ENCODE peak calls at places on chromosomes 16 and 17, in nine cellular contexts. N, R, Z, Q, A, D, B, G and T are unnamed samples.

GRCh38 chr17:41067281-41067680 is 1.6 kb upstream of the KRTAP2-4 start:
- DNase-seq in D (no peak), Q (no peak), R (no peak), A (no peak), Z (no peak), B (peak; percentile 73), G (no peak), N (no peak), T (no peak)

GRCh38 chr17:75087558-75088453 is at the start of gene SLC16A5:
- DNase-seq in Z (peak; percentile 95), A (no peak), B (peak; percentile 55), N (peak; percentile 94), R (peak; percentile 85), Q (peak; percentile 65), G (peak; percentile 70), D (peak; percentile 27), T (peak; percentile 37)

GRCh38 chr17:6643460-6644125 is 2.7 kb downstream of the TXNDC17 start:
- DNase-seq in N (no peak), R (no peak), D (no peak), Z (no peak), A (no peak), B (peak; percentile 66), G (no peak), Q (no peak), T (no peak)

GRCh38 chr17:81094224-81094743 is 59.3 kb downstream of the BAIAP2 start:
- DNase-seq in Z (no peak), N (no peak), A (no peak), R (no peak), Q (no peak), B (no peak), G (no peak), D (no peak), T (no peak)

GRCh38 chr16:84647830-84648594 is at the start of gene KLHL36:
- DNase-seq in A (peak; percentile 72), G (peak; percentile 61), D (no peak), N (peak; percentile 85), B (no peak), Q (peak; percentile 52), Z (peak; percentile 46), R (peak; percentile 66), T (peak; percentile 73)

GRCh38 chr17:78884148-78884870 is 18.7 kb downstream of the CEP295NL start:
- DNase-seq in Q (no peak), G (no peak), N (no peak), A (no peak), D (no peak), R (no peak), B (no peak), Z (no peak), T (no peak)

GRCh38 chr16:17205279-17206139 is 265.3 kb downstream of the XYLT1 start:
- DNase-seq in Q (peak; percentile 25), N (no peak), B (peak; percentile 87), D (no peak), R (peak; percentile 29), Z (no peak), G (no peak), A (no peak), T (no peak)

GRCh38 chr16:13307255-13307654 is 405.9 kb downstream of the SHISA9 start:
- DNase-seq in D (no peak), G (no peak), Z (no peak), N (no peak), R (no peak), B (no peak), A (no peak), Q (no peak), T (no peak)

GRCh38 chr16:21283521-21284289 is 5.6 kb upstream of the CRYM start:
- DNase-seq in Z (peak; percentile 65), A (no peak), N (peak; percentile 81), R (peak; percentile 30), G (peak; percentile 42), D (no peak), B (peak; percentile 25), Q (no peak), T (peak; percentile 67)

GRCh38 chr17:11644265-11645212 is 46.3 kb downstream of the DNAH9 start:
- DNase-seq in R (peak; percentile 72), Q (peak; percentile 79), Z (peak; percentile 82), D (no peak), G (no peak), A (peak; percentile 26), B (peak; percentile 36), N (no peak), T (peak; percentile 80)

GRCh38 chr17:17321356-17322025 is 18.3 kb downstream of the NT5M start:
- DNase-seq in D (no peak), B (no peak), Q (no peak), R (peak; percentile 11), N (no peak), Z (no peak), G (no peak), A (no peak), T (no peak)

GRCh38 chr17:68231536-68231935 is 16.3 kb upstream of the AMZ2 start:
- DNase-seq in A (no peak), N (no peak), G (no peak), B (no peak), Q (no peak), R (no peak), Z (no peak), D (no peak), T (no peak)

GRCh38 chr17:75289832-75290337 is 652 bp upstream of the SLC25A19 start:
- DNase-seq in R (peak; percentile 67), G (peak; percentile 78), A (no peak), B (peak; percentile 60), D (no peak), Q (peak; percentile 52), N (no peak), Z (peak; percentile 70), T (peak; percentile 80)

GRCh38 chr16:51061355-51061754 is 89.7 kb downstream of the SALL1 start:
- DNase-seq in B (no peak), A (no peak), D (no peak), Z (no peak), R (no peak), G (no peak), Q (no peak), N (no peak), T (no peak)

GRCh38 chr16:81755915-81756644 is 23.0 kb upstream of the PLCG2 start:
- DNase-seq in B (no peak), N (no peak), D (no peak), G (no peak), Z (no peak), R (no peak), Q (no peak), A (no peak), T (peak; percentile 30)

GRCh38 chr16:64589836-64590235 is 532.0 kb downstream of the CDH11 start:
- DNase-seq in N (no peak), B (peak; percentile 69), R (no peak), G (no peak), A (no peak), Q (no peak), Z (no peak), D (no peak), T (no peak)

GRCh38 chr17:74186498-74186897 is 17.0 kb upstream of the RPL38 start:
- DNase-seq in A (no peak), G (no peak), R (no peak), D (no peak), B (no peak), Q (no peak), Z (no peak), N (no peak), T (no peak)

GRCh38 chr16:15897834-15898254 is 9.4 kb upstream of the CEP20 start:
- DNase-seq in A (no peak), Z (no peak), Q (no peak), D (no peak), G (no peak), R (no peak), B (peak; percentile 79), N (no peak), T (no peak)

GRCh38 chr17:4535667-4536258 is 19.4 kb downstream of the MYBBP1A start:
- DNase-seq in R (no peak), G (no peak), A (no peak), N (no peak), B (no peak), D (no peak), Q (no peak), Z (no peak), T (no peak)

DNA sequence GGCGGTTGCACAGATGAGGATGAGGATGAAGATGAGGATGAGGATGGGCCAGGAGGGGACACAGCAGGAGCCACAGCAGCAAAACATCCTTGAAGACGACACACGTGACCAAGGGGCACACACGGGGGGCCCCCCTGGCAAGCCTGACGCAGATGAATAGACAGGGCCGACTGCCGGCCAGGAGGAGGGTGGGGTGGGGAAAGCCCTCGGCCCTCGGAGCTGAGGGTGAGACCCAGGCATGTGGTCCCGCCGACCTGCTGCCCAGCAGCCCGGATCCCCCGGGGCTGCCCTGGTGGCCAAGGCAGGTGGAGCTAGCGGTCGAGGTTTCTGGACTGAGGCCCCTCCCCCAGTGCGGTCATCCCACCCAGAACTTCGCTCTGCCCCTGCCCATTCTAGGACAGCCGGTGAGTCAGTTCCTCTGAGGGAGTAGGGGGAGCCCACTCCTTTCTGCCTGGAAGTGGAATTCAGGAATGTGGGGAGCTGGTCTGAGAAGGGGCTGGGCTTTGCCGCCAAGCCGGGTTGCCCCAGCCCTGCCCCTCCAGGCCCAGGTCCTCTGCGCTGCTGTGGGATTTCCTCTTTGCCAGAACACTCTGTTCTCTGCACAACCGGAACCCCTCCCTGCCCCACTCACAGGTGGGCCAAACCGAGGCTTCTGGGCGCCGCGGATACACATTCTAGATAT is 9.9 kb downstream of the CYGB start:
- DNase-seq in Q (no peak), R (peak; percentile 60), N (peak; percentile 88), G (peak; percentile 91), B (peak; percentile 80), D (peak; percentile 63), Z (no peak), A (no peak), T (no peak)
- TF ChIP-seq POLR2A in Q (no peak), R (no peak), N (peak; percentile 67), G (no peak), B (no peak), D (peak; percentile 39), Z (no peak), A (no peak), T (no peak)

GRCh38 chr16:1208239-1208830 is 16.7 kb downstream of the TPSG1 start:
- DNase-seq in A (no peak), Z (no peak), B (no peak), N (no peak), D (no peak), Q (no peak), G (no peak), R (no peak), T (no peak)
- TF ChIP-seq POLR2A in A (no peak), Z (no peak), B (no peak), N (no peak), D (no peak), Q (no peak), G (no peak), R (no peak), T (peak; percentile 18)

DNA sequence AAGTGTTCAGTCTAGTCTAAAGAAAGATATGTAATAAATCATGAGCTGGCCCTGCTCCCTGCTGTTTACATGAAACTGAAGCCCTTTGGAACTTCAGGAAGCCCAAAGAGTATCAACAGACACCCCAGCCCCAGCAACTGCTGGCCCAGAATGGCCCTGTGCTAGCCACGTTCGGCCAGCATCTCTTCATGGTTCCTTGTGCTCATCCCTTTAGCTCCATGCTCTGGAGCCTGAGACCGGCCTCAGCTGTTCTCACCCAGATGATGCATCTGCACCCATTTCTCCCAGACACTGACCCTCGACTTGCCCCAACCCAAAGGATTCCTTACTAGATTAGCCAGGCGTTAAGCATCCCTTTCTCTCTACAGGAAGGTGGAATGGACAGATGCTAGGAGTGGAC is 207.3 kb downstream of the HS3ST3B1 start:
- DNase-seq in B (no peak), Q (no peak), D (no peak), A (no peak), G (no peak), Z (no peak), R (no peak), N (no peak), T (no peak)
- TF ChIP-seq POLR2A in B (no peak), Q (no peak), D (no peak), A (no peak), G (no peak), Z (no peak), R (no peak), N (no peak), T (no peak)

GRCh38 chr17:44689492-44690217 is at the start of gene CCDC43:
- DNase-seq in G (peak; percentile 87), A (peak; percentile 83), D (peak; percentile 37), Q (peak; percentile 85), B (peak; percentile 96), R (peak; percentile 91), N (peak; percentile 95), Z (peak; percentile 96), T (peak; percentile 95)
- TF ChIP-seq POLR2A in G (peak; percentile 29), A (no peak), D (peak; percentile 55), Q (peak; percentile 53), B (peak; percentile 74), R (no peak), N (peak; percentile 54), Z (peak; percentile 98), T (peak; percentile 80)